ENCODE peak calls at places on chromosomes 5 and 9, in five cellular contexts. R, S, F, C and J are unnamed samples.

GRCh38 chr9:104386425-104387069 is 117.5 kb upstream of the OR13F1 start:
- DNase-seq in F (no peak), C (no peak), R (no peak), S (no peak), J (peak; percentile 12)

GRCh38 chr9:36346578-36346977 is 53.5 kb downstream of the RNF38 start:
- DNase-seq in F (no peak), R (no peak), C (no peak), S (no peak), J (no peak)

GRCh38 chr5:176659440-176659839 is 12.2 kb downstream of the TSPAN17 start:
- DNase-seq in R (no peak), S (no peak), C (no peak), F (no peak), J (no peak)

GRCh38 chr9:131524578-131525315 is 6.3 kb downstream of the UCK1 start:
- DNase-seq in S (no peak), R (no peak), C (no peak), F (no peak), J (no peak)

GRCh38 chr9:110526426-110526825 is 53.1 kb downstream of the SVEP1 start:
- DNase-seq in S (no peak), C (no peak), R (no peak), F (no peak), J (no peak)

GRCh38 chr5:135462304-135462703 is 10.2 kb upstream of the TIFAB start:
- DNase-seq in R (peak; percentile 58), F (peak; percentile 58), C (no peak), S (peak; percentile 34), J (peak; percentile 41)

GRCh38 chr5:219492-219891 is 1.4 kb downstream of the SDHA start:
- DNase-seq in F (no peak), R (no peak), C (no peak), S (no peak), J (no peak)

GRCh38 chr9:135609366-135609955 is 29.9 kb downstream of the GLT6D1 start:
- DNase-seq in S (peak; percentile 4), C (no peak), R (no peak), F (no peak), J (no peak)

GRCh38 chr9:113492343-113493079 is 29.0 kb downstream of the RGS3 start:
- DNase-seq in S (no peak), F (no peak), C (peak; percentile 50), R (no peak), J (no peak)

GRCh38 chr9:99966720-99967119 is 60.3 kb downstream of the STX17 start:
- DNase-seq in R (no peak), S (peak; percentile 20), C (no peak), F (no peak), J (no peak)

GRCh38 chr5:59768204-59769040 is 125.1 kb downstream of the PDE4D start:
- DNase-seq in S (peak; percentile 61), R (peak; percentile 41), C (peak; percentile 29), F (no peak), J (no peak)